ENCODE peak calls at places on chromosomes 6 and 20, in eight cellular contexts. One of them, this sample, is unnamed.

GRCh38 chr6:130766239-130767144 is 60.7 kb upstream of the SMLR1 start:
- DNase-seq in HL-60: no peak
- DNase-seq in CD4-positive, alpha-beta T cell: no peak
- DNase-seq in GM06990: no peak
- DNase-seq in HFF-Myc: no peak
- DNase-seq in colonic mucosa: no peak
- DNase-seq in NB4: no peak
- DNase-seq in neural crest cell: no peak
- DNase-seq in this sample: no peak

GRCh38 chr20:53493201-53493908 is 100.3 kb downstream of the ZNF217 start:
- DNase-seq in NB4: no peak
- DNase-seq in CD4-positive, alpha-beta T cell: no peak
- DNase-seq in HL-60: no peak
- DNase-seq in GM06990: no peak
- DNase-seq in HFF-Myc: no peak
- DNase-seq in colonic mucosa: no peak
- DNase-seq in neural crest cell: no peak
- DNase-seq in this sample: no peak

GRCh38 chr6:160028487-160029275 is 59.8 kb downstream of the IGF2R start:
- DNase-seq in neural crest cell: no peak
- DNase-seq in colonic mucosa: no peak
- DNase-seq in GM06990: no peak
- DNase-seq in HFF-Myc: no peak
- DNase-seq in NB4: no peak
- DNase-seq in HL-60: peak; percentile 44
- DNase-seq in CD4-positive, alpha-beta T cell: peak; percentile 15
- DNase-seq in this sample: no peak

GRCh38 chr20:5630071-5630470 is 120.1 kb upstream of the SHLD1 start:
- DNase-seq in neural crest cell: no peak
- DNase-seq in HFF-Myc: no peak
- DNase-seq in NB4: no peak
- DNase-seq in colonic mucosa: no peak
- DNase-seq in GM06990: no peak
- DNase-seq in CD4-positive, alpha-beta T cell: no peak
- DNase-seq in HL-60: no peak
- DNase-seq in this sample: no peak

GRCh38 chr20:23222531-23223200 is 127.9 kb upstream of the NXT1 start:
- DNase-seq in CD4-positive, alpha-beta T cell: no peak
- DNase-seq in HFF-Myc: no peak
- DNase-seq in colonic mucosa: no peak
- DNase-seq in NB4: peak; percentile 85
- DNase-seq in neural crest cell: no peak
- DNase-seq in GM06990: no peak
- DNase-seq in HL-60: no peak
- DNase-seq in this sample: no peak

GRCh38 chr6:155645328-155645727 is 189.7 kb upstream of the NOX3 start:
- DNase-seq in neural crest cell: no peak
- DNase-seq in NB4: no peak
- DNase-seq in CD4-positive, alpha-beta T cell: no peak
- DNase-seq in GM06990: no peak
- DNase-seq in colonic mucosa: no peak
- DNase-seq in HFF-Myc: peak; percentile 25
- DNase-seq in HL-60: no peak
- DNase-seq in this sample: no peak

GRCh38 chr6:129874837-129875236 is 13.7 kb upstream of the TMEM244 start:
- DNase-seq in NB4: no peak
- DNase-seq in HFF-Myc: no peak
- DNase-seq in neural crest cell: no peak
- DNase-seq in colonic mucosa: no peak
- DNase-seq in HL-60: no peak
- DNase-seq in GM06990: no peak
- DNase-seq in CD4-positive, alpha-beta T cell: no peak
- DNase-seq in this sample: no peak

GRCh38 chr20:45100563-45101245 is at the start of gene KCNS1:
- DNase-seq in HL-60: peak; percentile 34
- DNase-seq in HFF-Myc: no peak
- DNase-seq in colonic mucosa: no peak
- DNase-seq in CD4-positive, alpha-beta T cell: no peak
- DNase-seq in neural crest cell: peak; percentile 41
- DNase-seq in GM06990: no peak
- DNase-seq in NB4: peak; percentile 76
- DNase-seq in this sample: peak; percentile 93

GRCh38 chr6:166456360-166457156 is 73.8 kb upstream of the MPC1 start:
- DNase-seq in neural crest cell: no peak
- DNase-seq in CD4-positive, alpha-beta T cell: no peak
- DNase-seq in HFF-Myc: peak; percentile 2
- DNase-seq in colonic mucosa: no peak
- DNase-seq in HL-60: no peak
- DNase-seq in GM06990: no peak
- DNase-seq in NB4: peak; percentile 33
- DNase-seq in this sample: peak; percentile 9

GRCh38 chr6:38279423-38279822 is 360.3 kb downstream of the BTBD9 start:
- DNase-seq in colonic mucosa: no peak
- DNase-seq in HL-60: no peak
- DNase-seq in CD4-positive, alpha-beta T cell: no peak
- DNase-seq in NB4: peak; percentile 6
- DNase-seq in GM06990: no peak
- DNase-seq in HFF-Myc: no peak
- DNase-seq in neural crest cell: no peak
- DNase-seq in this sample: no peak
- TF ChIP-seq CTCF in colonic mucosa: no peak
- TF ChIP-seq CTCF in HL-60: no peak
- TF ChIP-seq CTCF in CD4-positive, alpha-beta T cell: no peak
- TF ChIP-seq CTCF in NB4: no peak
- TF ChIP-seq CTCF in GM06990: no peak
- TF ChIP-seq CTCF in HFF-Myc: no peak
- TF ChIP-seq CTCF in neural crest cell: no peak
- TF ChIP-seq CTCF in this sample: no peak

GRCh38 chr6:32183483-32184083 is 470 bp downstream of the AGER start:
- DNase-seq in CD4-positive, alpha-beta T cell: no peak
- DNase-seq in colonic mucosa: no peak
- DNase-seq in GM06990: no peak
- DNase-seq in NB4: no peak
- DNase-seq in HL-60: no peak
- DNase-seq in HFF-Myc: no peak
- DNase-seq in neural crest cell: no peak
- DNase-seq in this sample: no peak

GRCh38 chr6:32183030-32183429 is 1.0 kb downstream of the AGER start:
- DNase-seq in NB4: no peak
- DNase-seq in HL-60: no peak
- DNase-seq in neural crest cell: no peak
- DNase-seq in GM06990: no peak
- DNase-seq in HFF-Myc: no peak
- DNase-seq in CD4-positive, alpha-beta T cell: no peak
- DNase-seq in colonic mucosa: no peak
- DNase-seq in this sample: no peak

GRCh38 chr6:32181148-32181702 is 2.8 kb downstream of the AGER start:
- DNase-seq in HFF-Myc: no peak
- DNase-seq in NB4: no peak
- DNase-seq in neural crest cell: no peak
- DNase-seq in GM06990: no peak
- DNase-seq in CD4-positive, alpha-beta T cell: no peak
- DNase-seq in HL-60: no peak
- DNase-seq in colonic mucosa: no peak
- DNase-seq in this sample: no peak

GRCh38 chr6:32182617-32183016 is 1.4 kb downstream of the AGER start:
- DNase-seq in CD4-positive, alpha-beta T cell: no peak
- DNase-seq in neural crest cell: no peak
- DNase-seq in GM06990: no peak
- DNase-seq in NB4: no peak
- DNase-seq in HFF-Myc: no peak
- DNase-seq in colonic mucosa: no peak
- DNase-seq in HL-60: no peak
- DNase-seq in this sample: no peak

DNA sequence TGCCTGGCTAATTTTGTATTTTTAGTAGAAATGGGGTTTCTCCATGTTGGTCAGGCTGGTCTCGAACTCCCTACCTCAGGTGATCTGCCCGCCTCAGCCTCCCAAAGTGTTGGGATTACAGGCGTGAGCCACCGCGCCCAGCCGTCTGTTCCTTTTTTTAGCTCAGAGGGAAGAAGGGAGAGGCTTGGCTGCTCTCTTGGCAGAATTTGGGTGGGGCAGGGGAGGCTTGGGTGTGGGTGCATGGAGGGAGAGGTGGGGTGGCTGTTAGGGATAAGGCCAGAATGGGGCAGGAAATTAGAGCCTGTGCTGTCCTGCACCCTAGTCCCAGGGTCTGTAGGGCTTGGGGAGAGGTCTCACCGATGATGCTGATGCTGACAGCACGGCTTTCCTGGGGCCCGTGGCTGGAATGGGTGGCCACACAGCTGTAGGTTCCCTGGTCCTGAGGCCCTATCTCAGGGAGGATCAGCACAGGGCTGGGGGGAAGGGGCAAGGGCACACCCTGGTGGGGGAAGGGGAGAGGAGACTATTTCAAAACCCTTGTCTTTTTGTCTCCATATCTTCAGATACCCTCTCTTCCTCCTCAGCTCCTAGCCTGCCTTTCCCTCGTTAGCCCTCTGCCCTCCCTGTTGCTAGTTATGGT is 2.0 kb downstream of the AGER start:
- DNase-seq in neural crest cell: no peak
- DNase-seq in HL-60: no peak
- DNase-seq in HFF-Myc: no peak
- DNase-seq in GM06990: no peak
- DNase-seq in CD4-positive, alpha-beta T cell: no peak
- DNase-seq in NB4: no peak
- DNase-seq in colonic mucosa: no peak
- DNase-seq in this sample: no peak
- TF ChIP-seq CTCF in neural crest cell: no peak
- TF ChIP-seq CTCF in HL-60: no peak
- TF ChIP-seq CTCF in HFF-Myc: no peak
- TF ChIP-seq CTCF in GM06990: no peak
- TF ChIP-seq CTCF in CD4-positive, alpha-beta T cell: no peak
- TF ChIP-seq CTCF in NB4: no peak
- TF ChIP-seq CTCF in colonic mucosa: no peak
- TF ChIP-seq CTCF in this sample: no peak

GRCh38 chr20:62101078-62101477 is 21.2 kb upstream of the LSM14B start:
- DNase-seq in CD4-positive, alpha-beta T cell: no peak
- DNase-seq in HFF-Myc: no peak
- DNase-seq in HL-60: no peak
- DNase-seq in NB4: no peak
- DNase-seq in colonic mucosa: no peak
- DNase-seq in neural crest cell: no peak
- DNase-seq in GM06990: no peak
- DNase-seq in this sample: no peak

GRCh38 chr20:62097881-62098407 is 24.3 kb upstream of the LSM14B start:
- DNase-seq in CD4-positive, alpha-beta T cell: no peak
- DNase-seq in NB4: no peak
- DNase-seq in colonic mucosa: no peak
- DNase-seq in HL-60: no peak
- DNase-seq in GM06990: no peak
- DNase-seq in neural crest cell: no peak
- DNase-seq in HFF-Myc: no peak
- DNase-seq in this sample: no peak

DNA sequence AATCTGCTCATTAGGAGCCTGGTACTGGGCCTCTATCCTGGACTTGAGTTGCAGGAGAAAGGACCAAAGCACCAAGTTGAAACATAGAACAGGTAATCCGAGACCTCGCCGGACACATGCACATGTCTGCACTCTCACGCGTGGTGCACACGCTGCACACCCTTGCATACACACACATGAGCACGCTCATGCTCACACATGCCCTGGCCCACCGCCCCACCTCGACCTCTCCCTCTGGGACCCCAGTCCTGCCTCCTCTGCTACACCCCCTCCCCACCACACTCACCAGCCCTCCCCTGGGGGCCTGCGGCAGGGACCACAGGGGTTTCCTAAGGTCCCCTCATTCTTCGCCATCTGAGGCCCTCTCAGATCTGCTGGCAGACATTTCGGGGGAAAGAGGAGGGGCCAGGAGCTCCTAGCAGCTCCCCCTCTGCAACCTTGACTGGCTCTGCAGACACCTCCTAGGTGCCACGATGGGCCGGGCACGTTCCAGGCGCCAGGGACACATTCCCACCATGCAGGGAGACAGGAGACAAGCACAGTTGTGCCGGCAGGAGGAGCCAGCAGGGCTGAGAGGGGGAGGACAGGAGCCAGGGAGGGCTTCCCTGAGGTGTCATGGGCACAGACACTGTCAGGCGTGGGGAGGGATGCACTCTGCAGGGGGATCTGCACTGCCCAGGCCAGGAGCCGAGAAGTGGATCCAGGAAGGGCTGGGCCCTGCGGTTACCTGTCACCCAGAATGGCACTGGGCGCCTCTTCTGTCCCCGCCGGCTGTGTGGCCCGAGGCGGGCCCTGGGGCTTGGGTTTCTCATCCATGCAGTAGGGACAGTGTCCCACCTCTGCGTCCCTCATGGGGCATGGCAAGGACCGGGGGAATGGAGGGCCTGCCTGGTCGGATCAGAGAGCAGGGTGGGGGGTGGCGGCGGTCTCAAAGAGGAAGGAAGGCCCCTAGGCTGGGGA is 25.6 kb upstream of the LSM14B start:
- DNase-seq in neural crest cell: no peak
- DNase-seq in colonic mucosa: no peak
- DNase-seq in HFF-Myc: no peak
- DNase-seq in NB4: no peak
- DNase-seq in CD4-positive, alpha-beta T cell: no peak
- DNase-seq in HL-60: no peak
- DNase-seq in GM06990: no peak
- DNase-seq in this sample: no peak
- TF ChIP-seq CTCF in neural crest cell: no peak
- TF ChIP-seq CTCF in colonic mucosa: no peak
- TF ChIP-seq CTCF in HFF-Myc: no peak
- TF ChIP-seq CTCF in NB4: no peak
- TF ChIP-seq CTCF in CD4-positive, alpha-beta T cell: no peak
- TF ChIP-seq CTCF in HL-60: no peak
- TF ChIP-seq CTCF in GM06990: no peak
- TF ChIP-seq CTCF in this sample: no peak

GRCh38 chr6:51509597-51509996 is 577.8 kb downstream of the PKHD1 start:
- DNase-seq in NB4: no peak
- DNase-seq in GM06990: no peak
- DNase-seq in colonic mucosa: no peak
- DNase-seq in CD4-positive, alpha-beta T cell: no peak
- DNase-seq in HL-60: no peak
- DNase-seq in HFF-Myc: no peak
- DNase-seq in neural crest cell: no peak
- DNase-seq in this sample: no peak

GRCh38 chr6:51511081-51511480 is 576.3 kb downstream of the PKHD1 start:
- DNase-seq in colonic mucosa: no peak
- DNase-seq in GM06990: no peak
- DNase-seq in neural crest cell: no peak
- DNase-seq in HL-60: no peak
- DNase-seq in NB4: no peak
- DNase-seq in CD4-positive, alpha-beta T cell: no peak
- DNase-seq in HFF-Myc: no peak
- DNase-seq in this sample: no peak

GRCh38 chr6:51514396-51515051 is 572.9 kb downstream of the PKHD1 start:
- DNase-seq in HFF-Myc: no peak
- DNase-seq in colonic mucosa: no peak
- DNase-seq in neural crest cell: no peak
- DNase-seq in GM06990: no peak
- DNase-seq in NB4: no peak
- DNase-seq in CD4-positive, alpha-beta T cell: no peak
- DNase-seq in HL-60: no peak
- DNase-seq in this sample: no peak

GRCh38 chr6:51513891-51514290 is 573.5 kb downstream of the PKHD1 start:
- DNase-seq in HFF-Myc: no peak
- DNase-seq in HL-60: no peak
- DNase-seq in CD4-positive, alpha-beta T cell: no peak
- DNase-seq in GM06990: no peak
- DNase-seq in neural crest cell: no peak
- DNase-seq in NB4: no peak
- DNase-seq in colonic mucosa: no peak
- DNase-seq in this sample: peak; percentile 25

GRCh38 chr6:51515052-51515402 is 572.4 kb downstream of the PKHD1 start:
- DNase-seq in CD4-positive, alpha-beta T cell: no peak
- DNase-seq in colonic mucosa: no peak
- DNase-seq in HFF-Myc: no peak
- DNase-seq in neural crest cell: no peak
- DNase-seq in HL-60: no peak
- DNase-seq in GM06990: no peak
- DNase-seq in NB4: no peak
- DNase-seq in this sample: no peak
- TF ChIP-seq CTCF in CD4-positive, alpha-beta T cell: no peak
- TF ChIP-seq CTCF in colonic mucosa: no peak
- TF ChIP-seq CTCF in HFF-Myc: no peak
- TF ChIP-seq CTCF in neural crest cell: peak; percentile 65
- TF ChIP-seq CTCF in HL-60: no peak
- TF ChIP-seq CTCF in GM06990: no peak
- TF ChIP-seq CTCF in NB4: no peak
- TF ChIP-seq CTCF in this sample: no peak

This sample was measured in Calu3.